ENCODE peak calls at places on chromosomes 13 and 19, in seven cellular contexts. Y is IMR-90, J is H1, V is H9, P is neuronal stem cell, T is mesenchymal stem cell, Q is trophoblast cell. X is an unnamed sample.

GRCh38 chr13:108929532-108929931 is 300.1 kb downstream of the MYO16 start:
- DNase-seq in P (no peak), T (no peak), Y (no peak), J (no peak), Q (no peak), V (no peak), X (no peak)

GRCh38 chr19:17784201-17785008 is 10.5 kb upstream of the B3GNT3 start:
- DNase-seq in P (peak; percentile 54), Y (peak; percentile 36), T (peak; percentile 55), V (peak; percentile 83), J (peak; percentile 96), Q (peak; percentile 61), X (peak; percentile 85)

GRCh38 chr19:13707901-13708300 is 56.4 kb upstream of the MRI1 start:
- DNase-seq in J (no peak), V (no peak), Q (no peak), T (no peak), Y (no peak), P (no peak), X (no peak)

GRCh38 chr19:16073481-16073880 is 2.8 kb upstream of the TPM4 start:
- DNase-seq in J (peak; percentile 41), Q (no peak), Y (no peak), P (no peak), V (no peak), T (no peak), X (no peak)

GRCh38 chr19:7292950-7293794 is 1.0 kb downstream of the INSR start:
- DNase-seq in P (no peak), J (peak; percentile 61), Y (no peak), V (peak; percentile 33), Q (peak; percentile 18), T (no peak), X (peak; percentile 12)

GRCh38 chr13:94327318-94327717 is 152.2 kb downstream of the DCT start:
- DNase-seq in J (no peak), V (no peak), P (no peak), Y (no peak), T (peak; percentile 27), Q (no peak), X (peak; percentile 56)

GRCh38 chr13:46893221-46893620 is 3.6 kb downstream of the HTR2A start:
- DNase-seq in T (no peak), V (no peak), J (no peak), Y (no peak), P (no peak), Q (no peak), X (no peak)

GRCh38 chr13:27379694-27380596 is 44.5 kb upstream of the GTF3A start:
- DNase-seq in T (peak; percentile 67), V (peak; percentile 88), Q (peak; percentile 46), P (peak; percentile 69), Y (peak; percentile 35), J (peak; percentile 95), X (peak; percentile 92)

GRCh38 chr19:36638862-36639510 is 27.7 kb downstream of the ZNF461 start:
- DNase-seq in V (no peak), J (no peak), P (no peak), Y (no peak), T (peak; percentile 16), Q (no peak), X (peak; percentile 38)

GRCh38 chr13:110651271-110651670 is 35.9 kb downstream of the NAXD start:
- DNase-seq in Y (no peak), J (peak; percentile 38), Q (no peak), P (no peak), T (no peak), V (no peak), X (no peak)

GRCh38 chr13:113141591-113141950 is 16.9 kb upstream of the PROZ start:
- DNase-seq in J (no peak), Q (no peak), T (no peak), P (no peak), V (peak; percentile 25), Y (no peak), X (no peak)

GRCh38 chr19:17049711-17050280 is 23.2 kb upstream of the CPAMD8 start:
- DNase-seq in J (no peak), Y (peak; percentile 73), V (no peak), Q (no peak), T (peak; percentile 68), P (no peak), X (no peak)

GRCh38 chr19:39246951-39247669 is 1.5 kb downstream of the IFNL4 start:
- DNase-seq in Q (no peak), V (peak; percentile 86), J (peak; percentile 85), T (no peak), Y (no peak), P (no peak), X (peak; percentile 64)

GRCh38 chr13:64278493-64278892 is 2862.8 kb upstream of the PCDH20 start:
- DNase-seq in Q (no peak), P (no peak), T (peak; percentile 22), V (no peak), Y (peak; percentile 78), J (no peak), X (no peak)

GRCh38 chr19:14432817-14433453 is at the start of gene PKN1:
- DNase-seq in V (peak; percentile 67), J (peak; percentile 86), T (no peak), P (peak; percentile 67), Y (no peak), Q (no peak), X (peak; percentile 52)

GRCh38 chr13:108974686-108975085 is 345.3 kb downstream of the MYO16 start:
- DNase-seq in T (peak; percentile 6), Q (no peak), Y (no peak), P (no peak), J (no peak), V (no peak), X (no peak)

GRCh38 chr13:98972627-98973026 is 5.2 kb downstream of the DOCK9 start:
- DNase-seq in V (no peak), Y (peak; percentile 49), P (no peak), J (no peak), Q (peak; percentile 58), T (peak; percentile 83), X (peak; percentile 96)

GRCh38 chr19:16516923-16517610 is 20.9 kb downstream of the C19orf44 start:
- DNase-seq in T (no peak), J (no peak), Q (no peak), Y (no peak), P (no peak), V (no peak), X (no peak)

GRCh38 chr13:54305377-54305776 is 1276.8 kb downstream of the OLFM4 start:
- DNase-seq in J (no peak), T (no peak), Y (no peak), Q (no peak), V (peak; percentile 40), P (no peak), X (no peak)

GRCh38 chr13:111122056-111122455 is 6.9 kb downstream of the ARHGEF7 start:
- DNase-seq in P (no peak), Y (peak; percentile 59), J (peak; percentile 43), T (no peak), Q (peak; percentile 42), V (no peak), X (no peak)

GRCh38 chr13:89239361-89240127 is 1568.4 kb downstream of the SLITRK5 start:
- DNase-seq in Y (no peak), P (no peak), J (no peak), Q (no peak), V (no peak), T (no peak), X (no peak)

GRCh38 chr19:48325265-48325910 is at the start of gene EMP3:
- DNase-seq in Y (peak; percentile 92), Q (peak; percentile 70), P (peak; percentile 54), V (peak; percentile 90), T (peak; percentile 98), J (peak; percentile 78), X (peak; percentile 93)

GRCh38 chr13:77896977-77897376 is 21.7 kb downstream of the EDNRB start:
- DNase-seq in Q (no peak), T (no peak), P (no peak), Y (no peak), V (no peak), J (no peak), X (no peak)
- H3K4ac ChIP-seq in Q (no peak overlapping the region), T (no peak overlapping the region), P (no peak overlapping the region), Y (no peak overlapping the region), V (no peak overlapping the region), J (no peak overlapping the region), X (no peak overlapping the region)

GRCh38 chr19:5539431-5539833 is 28.3 kb downstream of the TINCR start:
- DNase-seq in P (no peak), T (no peak), V (peak; percentile 72), Q (no peak), Y (no peak), J (peak; percentile 60), X (peak; percentile 63)

GRCh38 chr19:5537870-5538269 is 29.9 kb downstream of the TINCR start:
- DNase-seq in Y (no peak), P (no peak), J (no peak), T (no peak), V (no peak), Q (no peak), X (no peak)

GRCh38 chr19:5534787-5535586 is 32.8 kb downstream of the TINCR start:
- DNase-seq in Q (no peak), V (peak; percentile 57), Y (peak; percentile 12), T (no peak), J (peak; percentile 89), P (no peak), X (peak; percentile 53)

GRCh38 chr19:5533257-5533656 is 34.5 kb downstream of the TINCR start:
- DNase-seq in V (no peak), J (no peak), Q (no peak), Y (no peak), T (no peak), P (no peak), X (no peak)

DNA sequence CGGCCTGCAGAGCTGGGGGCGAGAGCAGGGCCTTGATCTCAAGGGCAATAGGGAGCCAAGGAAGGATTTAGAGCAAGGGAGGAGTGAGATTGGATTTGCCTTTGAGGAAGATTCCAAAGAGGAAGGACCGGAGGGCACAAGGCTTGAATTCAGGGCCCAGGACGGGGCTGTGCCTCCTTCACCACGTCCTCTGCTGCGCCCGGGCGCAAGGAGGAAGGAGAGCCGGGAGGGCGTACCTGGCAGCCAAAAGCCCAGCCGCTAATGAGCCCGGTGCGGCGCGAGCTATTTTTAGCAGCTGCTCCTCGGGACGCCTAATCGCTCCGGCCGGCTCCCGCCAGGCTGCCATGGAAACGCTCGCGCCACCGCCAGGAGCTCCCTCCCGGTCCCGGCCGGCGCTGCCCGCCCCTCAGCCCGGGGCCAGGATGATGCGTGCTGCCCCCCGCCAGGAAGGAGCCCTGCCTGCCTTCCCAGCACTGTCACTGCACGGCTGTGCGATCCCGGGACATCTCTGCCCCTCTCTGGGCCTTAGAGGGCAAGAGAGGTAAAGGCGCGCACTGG is 31.3 kb downstream of the TINCR start:
- DNase-seq in T (peak; percentile 47), P (peak; percentile 85), Y (peak; percentile 33), J (peak; percentile 91), V (peak; percentile 96), Q (peak; percentile 80), X (peak; percentile 96)
- H3K4ac ChIP-seq in T (no peak overlapping the region), P (no peak overlapping the region), Y (no peak overlapping the region), J (peak overlapping the region; percentile 57), V (no peak overlapping the region), Q (no peak overlapping the region), X (no peak overlapping the region)

DNA sequence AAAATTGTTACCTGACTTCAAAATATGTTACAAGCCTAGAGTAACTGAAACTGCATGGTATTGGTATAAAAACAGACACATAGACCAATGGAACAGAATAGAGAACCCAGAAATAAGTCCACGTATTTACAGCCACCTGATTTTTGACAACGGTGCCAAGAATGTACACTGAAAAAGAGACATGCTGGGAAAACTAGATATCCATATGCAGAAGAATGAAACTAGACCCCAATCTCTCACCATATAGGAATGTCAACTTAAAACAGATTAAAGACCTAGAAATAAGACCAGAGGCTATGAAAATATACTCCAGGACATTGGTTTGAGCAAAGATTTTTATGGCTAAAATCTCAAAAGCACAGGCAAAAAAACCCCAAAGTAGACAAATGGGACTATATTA is 76.5 kb downstream of the LATS2 start:
- DNase-seq in P (no peak), Q (no peak), V (no peak), J (no peak), T (no peak), Y (peak; percentile 70), X (no peak)
- H3K4ac ChIP-seq in P (no peak overlapping the region), Q (no peak overlapping the region), V (no peak overlapping the region), J (no peak overlapping the region), T (no peak overlapping the region), Y (no peak overlapping the region), X (no peak overlapping the region)

GRCh38 chr13:28609381-28609780 is 49.5 kb upstream of the POMP start:
- DNase-seq in T (no peak), Q (no peak), J (no peak), V (no peak), P (no peak), Y (no peak), X (no peak)
- H3K4ac ChIP-seq in T (no peak overlapping the region), Q (no peak overlapping the region), J (no peak overlapping the region), V (no peak overlapping the region), P (no peak overlapping the region), Y (peak overlapping the region; percentile 94), X (no peak overlapping the region)

X was measured in mesendoderm.